ENCODE peak calls at places on chromosomes 3 and 15, in six cellular contexts. C is mesenchymal stem cell, B is IMR-90, J is neuronal stem cell, Z is H9, A is H1. L is an unnamed sample.

GRCh38 chr3:134392336-134392983 is 18.2 kb upstream of the AMOTL2 start:
- DNase-seq in C (no peak), B (peak), J (no peak), Z (no peak), A (no peak), L (no peak)

GRCh38 chr15:77027697-77028450 is 32.9 kb downstream of the PSTPIP1 start:
- DNase-seq in C (no peak), B (no peak), J (peak), Z (peak), A (peak), L (no peak)

GRCh38 chr15:39621210-39621609 is 40.3 kb downstream of the THBS1 start:
- DNase-seq in C (no peak), B (no peak), J (no peak), Z (no peak), A (no peak), L (no peak)

GRCh38 chr3:17908399-17909191 is 166.2 kb upstream of the TBC1D5 start:
- DNase-seq in C (no peak), B (no peak), J (no peak), Z (no peak), A (no peak), L (no peak)

GRCh38 chr15:65666257-65666656 is 44.5 kb downstream of the SLC24A1 start:
- DNase-seq in C (peak), B (peak), J (no peak), Z (no peak), A (no peak), L (peak)

GRCh38 chr3:169661567-169662214 is 1.8 kb downstream of the MECOM start:
- DNase-seq in C (peak), B (peak), J (peak), Z (peak), A (peak), L (peak)

GRCh38 chr3:31391150-31391549 is 141.6 kb upstream of the STT3B start:
- DNase-seq in C (no peak), B (no peak), J (peak), Z (peak), A (peak), L (no peak)

GRCh38 chr3:78726545-78726944 is 1041.3 kb downstream of the ROBO1 start:
- DNase-seq in C (no peak), B (no peak), J (no peak), Z (no peak), A (no peak), L (no peak)

GRCh38 chr3:165211749-165212148 is 15.6 kb upstream of the SLITRK3 start:
- DNase-seq in C (no peak), B (no peak), J (no peak), Z (no peak), A (no peak), L (no peak)

GRCh38 chr15:57403007-57403406 is 26.7 kb downstream of the CGNL1 start:
- DNase-seq in C (no peak), B (no peak), J (no peak), Z (no peak), A (no peak), L (no peak)

GRCh38 chr15:42986693-42987342 is 66.2 kb upstream of the TTBK2 start:
- DNase-seq in C (no peak), B (no peak), J (no peak), Z (no peak), A (no peak), L (no peak)

GRCh38 chr3:66480666-66481065 is 20.2 kb downstream of the LRIG1 start:
- DNase-seq in C (peak), B (peak), J (no peak), Z (no peak), A (no peak), L (no peak)

GRCh38 chr15:62121273-62122015 is 43.6 kb downstream of the C2CD4B start:
- DNase-seq in C (no peak), B (no peak), J (no peak), Z (no peak), A (no peak), L (no peak)

GRCh38 chr3:44076221-44076829 is 165.4 kb upstream of the TOPAZ1 start:
- DNase-seq in C (no peak), B (no peak), J (no peak), Z (peak), A (peak), L (no peak)

GRCh38 chr15:50837256-50837770 is 71.2 kb upstream of the AP4E1 start:
- DNase-seq in C (no peak), B (no peak), J (no peak), Z (no peak), A (no peak), L (no peak)

GRCh38 chr3:194315088-194315964 is 35.8 kb downstream of the CPN2 start:
- DNase-seq in C (peak), B (peak), J (peak), Z (peak), A (peak), L (peak)
- H3K14ac ChIP-seq in C (no peak), B (no peak), J (peak), Z (no peak), A (no peak), L (peak)

DNA sequence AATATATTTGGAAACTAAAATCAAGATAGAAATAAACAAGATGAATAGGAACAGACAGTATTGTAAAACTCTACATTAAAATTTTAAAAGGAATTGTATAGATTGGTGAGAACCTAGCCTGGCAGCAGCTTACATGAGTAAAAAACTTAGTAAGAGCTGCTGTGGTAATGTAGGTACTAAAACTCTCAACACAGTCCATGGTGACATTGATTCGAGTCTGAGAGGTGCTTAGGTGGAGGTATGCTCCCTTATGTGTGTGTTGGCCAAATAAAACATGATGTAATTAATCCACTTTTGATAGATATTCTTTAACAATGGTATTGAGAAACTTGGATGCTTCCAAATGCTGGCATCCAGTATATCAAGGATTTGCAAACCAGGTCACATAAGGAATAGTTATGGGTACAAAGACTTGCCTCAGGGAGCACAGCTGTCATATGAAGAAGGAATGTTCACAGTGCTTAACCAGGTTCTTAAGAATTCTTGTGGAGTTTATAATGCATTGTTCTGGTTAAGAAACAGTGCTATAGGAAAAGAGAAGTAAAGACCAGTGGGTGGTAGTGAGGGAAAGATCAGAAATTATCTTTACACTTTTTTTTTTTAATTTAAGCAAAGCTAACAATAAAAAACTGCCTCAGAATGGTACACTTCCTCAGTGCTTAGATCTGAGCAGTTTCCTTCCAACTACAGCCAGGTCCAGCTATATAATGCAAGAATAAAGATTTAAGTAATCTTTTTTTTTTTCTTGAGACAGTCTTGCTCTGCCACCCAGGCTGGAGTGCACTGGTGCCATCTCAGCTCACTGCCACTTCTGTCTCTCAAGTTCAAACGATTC is 24.6 kb upstream of the IL20RB start:
- DNase-seq in C (no peak), B (no peak), J (no peak), Z (no peak), A (no peak), L (peak)
- H3K14ac ChIP-seq in C (no peak), B (no peak), J (no peak), Z (no peak), A (no peak), L (no peak)

GRCh38 chr3:68403741-68404140 is 528.6 kb downstream of the TAFA4 start:
- DNase-seq in C (peak), B (no peak), J (no peak), Z (no peak), A (no peak), L (no peak)

DNA sequence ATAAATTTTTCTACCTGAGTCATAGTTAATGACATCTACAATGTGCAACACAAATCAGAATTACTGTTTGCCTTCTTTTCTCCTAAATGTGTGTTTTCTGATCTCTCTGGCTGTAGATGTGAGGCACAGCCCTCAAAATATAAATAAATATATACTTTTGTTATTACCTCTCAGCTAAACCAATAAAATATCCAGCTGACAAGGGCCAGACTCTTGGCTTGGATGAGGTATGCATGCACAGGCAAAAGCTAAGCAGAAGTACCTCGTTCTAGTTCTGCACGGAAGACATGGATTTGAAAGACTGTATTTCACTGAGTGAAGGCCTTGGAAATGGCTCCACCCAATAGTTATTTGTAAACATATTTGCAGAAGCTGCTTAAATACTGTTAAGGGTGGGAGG is 529.8 kb downstream of the TAFA4 start:
- DNase-seq in C (no peak), B (no peak), J (no peak), Z (no peak), A (no peak), L (no peak)
- H3K14ac ChIP-seq in C (no peak), B (no peak), J (no peak), Z (no peak), A (no peak), L (no peak)

GRCh38 chr3:150203273-150203672 is 204.8 kb upstream of the TSC22D2 start:
- DNase-seq in C (no peak), B (no peak), J (no peak), Z (no peak), A (no peak), L (no peak)
- H3K14ac ChIP-seq in C (no peak), B (no peak), J (no peak), Z (no peak), A (no peak), L (no peak)

GRCh38 chr3:193771736-193772135 is 178.7 kb downstream of the OPA1 start:
- DNase-seq in C (no peak), B (no peak), J (peak), Z (no peak), A (peak), L (no peak)

GRCh38 chr3:193767353-193768068 is 174.5 kb downstream of the OPA1 start:
- DNase-seq in C (no peak), B (no peak), J (no peak), Z (peak), A (peak), L (no peak)

GRCh38 chr3:193768069-193768391 is 175.0 kb downstream of the OPA1 start:
- DNase-seq in C (peak), B (peak), J (no peak), Z (no peak), A (no peak), L (no peak)

GRCh38 chr3:193771011-193771697 is 178.1 kb downstream of the OPA1 start:
- DNase-seq in C (no peak), B (no peak), J (no peak), Z (peak), A (peak), L (no peak)

DNA sequence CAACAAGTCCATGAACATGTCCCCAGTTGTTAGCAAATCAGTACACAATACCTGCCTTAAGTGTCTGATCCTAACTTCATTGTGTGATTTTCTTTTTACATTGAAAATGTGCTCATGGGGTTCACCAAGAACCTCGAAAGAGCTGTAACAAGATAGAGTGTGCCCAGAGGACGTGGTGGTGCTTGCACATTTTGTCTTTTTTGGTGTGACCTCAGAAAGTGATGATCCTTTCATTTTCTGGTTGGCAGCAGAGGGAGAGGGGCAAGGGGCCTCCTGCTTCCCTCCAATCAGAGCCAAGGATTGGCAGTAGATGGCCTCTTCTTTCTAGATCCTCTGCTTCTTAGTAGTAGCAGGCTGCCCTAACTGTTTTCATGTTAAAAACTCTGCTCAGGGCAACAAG is 176.4 kb downstream of the OPA1 start:
- DNase-seq in C (no peak), B (no peak), J (no peak), Z (no peak), A (no peak), L (no peak)
- H3K14ac ChIP-seq in C (no peak), B (no peak), J (no peak), Z (no peak), A (no peak), L (no peak)

L was measured in trophoblast cell.